ENCODE peak calls at places on chromosomes 4 and X, in eight cellular contexts. X is CD8-positive, alpha-beta memory T cell; D is neuronal stem cell; V is OCI-LY7; B is heart left ventricle; S is transverse colon; W is pancreas; C is GM23338. Y is an unnamed sample.

GRCh38 chr4:172850838-172851237 is 317.8 kb upstream of the GALNT7 start:
- DNase-seq in X (no peak), D (no peak), V (no peak), B (no peak), S (no peak), W (no peak), C (no peak), Y (no peak)

GRCh38 chrX:150856101-150856500 is 42.4 kb downstream of the CD99L2 start:
- DNase-seq in X (no peak), D (no peak), V (no peak), B (no peak), S (no peak), W (no peak), C (no peak), Y (no peak)

GRCh38 chr4:109850601-109851000 is 2.7 kb downstream of the LRIT3 start:
- DNase-seq in X (no peak), D (no peak), V (no peak), B (no peak), S (no peak), W (no peak), C (no peak), Y (peak; percentile 37)

GRCh38 chrX:115562492-115562872 is 1.5 kb downstream of the PLS3 start:
- DNase-seq in X (no peak), D (peak; percentile 3), V (no peak), B (no peak), S (no peak), W (no peak), C (peak; percentile 47), Y (no peak)

GRCh38 chr4:152052431-152053057 is 291.7 kb upstream of the GATB start:
- DNase-seq in X (no peak), D (no peak), V (no peak), B (no peak), S (no peak), W (no peak), C (no peak), Y (no peak)

GRCh38 chr4:40562208-40562607 is 67.5 kb downstream of the RBM47 start:
- DNase-seq in X (no peak), D (no peak), V (peak; percentile 49), B (no peak), S (no peak), W (no peak), C (no peak), Y (no peak)

GRCh38 chr4:136861081-136861480 is 671.2 kb downstream of the PCDH18 start:
- DNase-seq in X (no peak), D (no peak), V (no peak), B (no peak), S (no peak), W (no peak), C (peak; percentile 1), Y (no peak)

GRCh38 chrX:18542897-18543296 is 117.5 kb downstream of the CDKL5 start:
- DNase-seq in X (no peak), D (no peak), V (no peak), B (no peak), S (no peak), W (no peak), C (no peak), Y (no peak)

GRCh38 chr4:8377103-8378075 is 63.1 kb downstream of the ACOX3 start:
- DNase-seq in X (no peak), D (no peak), V (no peak), B (no peak), S (no peak), W (no peak), C (no peak), Y (no peak)

GRCh38 chrX:109840585-109840984 is 107.5 kb upstream of the ACSL4 start:
- DNase-seq in X (no peak), D (no peak), V (no peak), B (peak; percentile 30), S (peak; percentile 18), W (no peak), C (no peak), Y (no peak)

GRCh38 chr4:6383019-6383404 is 89.4 kb downstream of the PPP2R2C start:
- DNase-seq in X (no peak), D (no peak), V (no peak), B (peak; percentile 23), S (no peak), W (peak; percentile 9), C (no peak), Y (no peak)

GRCh38 chrX:31127716-31128115 is 55.9 kb upstream of the FTHL17 start:
- DNase-seq in X (no peak), D (no peak), V (no peak), B (no peak), S (no peak), W (no peak), C (no peak), Y (no peak)

GRCh38 chrX:31124536-31124935 is 52.7 kb upstream of the FTHL17 start:
- DNase-seq in X (no peak), D (no peak), V (no peak), B (no peak), S (no peak), W (no peak), C (no peak), Y (no peak)

GRCh38 chrX:31128849-31129248 is 57.0 kb upstream of the FTHL17 start:
- DNase-seq in X (no peak), D (no peak), V (no peak), B (no peak), S (no peak), W (no peak), C (no peak), Y (no peak)

GRCh38 chrX:31126205-31126604 is 54.4 kb upstream of the FTHL17 start:
- DNase-seq in X (no peak), D (no peak), V (no peak), B (no peak), S (no peak), W (no peak), C (peak; percentile 1), Y (no peak)

GRCh38 chrX:31123335-31123734 is 51.5 kb upstream of the FTHL17 start:
- DNase-seq in X (no peak), D (no peak), V (no peak), B (no peak), S (no peak), W (no peak), C (no peak), Y (no peak)
- H3K4me1 ChIP-seq in X (no peaks in the 10 kb centered on the region), D (no peaks in the 10 kb centered on the region), V (no peaks in the 10 kb centered on the region), B (peaks cover 23% of the 10 kb centered on the region), S (no peaks in the 10 kb centered on the region), W (no peaks in the 10 kb centered on the region), C (no peaks in the 10 kb centered on the region), Y (no peaks in the 10 kb centered on the region)

DNA sequence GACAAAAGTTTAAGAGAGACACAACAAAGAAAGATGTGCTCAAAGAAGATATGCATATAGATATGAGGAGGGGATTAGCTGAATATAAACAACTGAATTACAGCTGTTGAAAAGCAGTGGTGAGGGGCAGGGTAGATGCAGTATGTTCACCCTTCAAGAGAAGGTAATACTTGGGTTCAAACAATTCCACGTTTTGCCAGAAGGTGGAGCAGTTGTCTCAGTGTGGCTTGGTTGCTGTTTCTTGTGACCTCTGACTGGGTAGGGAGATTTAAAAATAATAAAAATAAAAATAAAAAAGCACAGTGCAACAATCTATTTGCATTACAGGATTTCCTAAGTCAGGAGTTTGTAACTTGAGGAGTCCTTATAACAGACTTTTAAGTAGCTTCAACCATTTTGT is 23.3 kb downstream of the PHOX2B start:
- DNase-seq in X (no peak), D (no peak), V (no peak), B (no peak), S (no peak), W (no peak), C (peak; percentile 47), Y (no peak)
- H3K4me1 ChIP-seq in X (no peaks in the 10 kb centered on the region), D (no peaks in the 10 kb centered on the region), V (no peaks in the 10 kb centered on the region), B (no peaks in the 10 kb centered on the region), S (no peaks in the 10 kb centered on the region), W (no peaks in the 10 kb centered on the region), C (no peaks in the 10 kb centered on the region), Y (no peaks in the 10 kb centered on the region)

DNA sequence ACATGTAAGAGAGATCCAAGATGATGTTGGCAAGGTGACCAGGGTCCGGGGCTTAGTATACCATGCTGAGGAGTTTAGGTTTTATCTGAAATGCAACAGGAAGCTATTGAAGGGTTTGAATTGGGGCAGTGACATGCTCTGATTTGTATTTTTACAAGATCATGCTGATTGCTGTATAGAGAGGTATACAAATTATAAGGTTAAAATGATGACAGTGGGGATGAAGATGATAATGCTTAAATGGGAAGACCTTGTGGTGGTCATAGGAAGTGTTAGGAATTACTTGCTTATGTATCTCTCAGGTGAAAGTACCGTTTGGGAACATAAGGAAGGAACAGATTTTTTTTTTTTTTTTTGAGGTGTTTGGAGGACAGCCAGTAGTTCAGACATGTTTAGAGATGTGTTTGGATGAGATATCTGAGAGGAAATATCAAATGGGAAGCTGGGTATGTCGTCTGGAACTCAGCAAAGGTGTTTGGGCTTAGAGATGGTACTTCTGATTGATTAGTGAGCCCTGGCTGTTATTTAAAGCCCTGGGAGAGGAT is 5.0 kb downstream of the BMP2K start:
- DNase-seq in X (no peak), D (no peak), V (no peak), B (no peak), S (no peak), W (no peak), C (no peak), Y (no peak)
- H3K4me1 ChIP-seq in X (peaks cover 23% of the 10 kb centered on the region), D (peaks cover 7% of the 10 kb centered on the region), V (peaks cover 54% of the 10 kb centered on the region), B (peaks cover 81% of the 10 kb centered on the region), S (peaks cover 3% of the 10 kb centered on the region), W (peaks cover 7% of the 10 kb centered on the region), C (peaks cover 42% of the 10 kb centered on the region), Y (no peaks in the 10 kb centered on the region)

DNA sequence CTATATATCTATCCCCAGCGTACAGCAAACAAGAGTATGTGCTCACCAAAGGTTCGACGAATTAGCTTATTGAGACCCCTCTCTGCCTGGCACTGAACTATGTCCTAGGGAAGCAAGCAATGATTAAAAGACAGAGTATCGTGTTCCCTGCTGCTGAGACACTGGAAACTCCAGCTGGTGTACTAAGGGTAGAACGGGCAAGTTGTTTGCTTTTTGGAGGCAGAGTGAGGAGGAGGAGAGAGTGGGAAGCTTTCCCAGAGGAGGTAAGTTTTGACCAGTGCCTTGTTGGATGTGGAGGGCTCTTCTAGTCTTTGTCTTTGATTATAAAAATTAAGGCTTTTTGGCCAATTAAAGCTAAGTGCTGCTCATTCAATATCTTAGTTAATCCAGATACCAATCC is 61.7 kb downstream of the PJA1 start:
- DNase-seq in X (no peak), D (no peak), V (no peak), B (no peak), S (no peak), W (no peak), C (no peak), Y (no peak)
- H3K4me1 ChIP-seq in X (no peaks in the 10 kb centered on the region), D (peaks cover 17% of the 10 kb centered on the region), V (no peaks in the 10 kb centered on the region), B (no peaks in the 10 kb centered on the region), S (no peaks in the 10 kb centered on the region), W (no peaks in the 10 kb centered on the region), C (no peaks in the 10 kb centered on the region), Y (no peaks in the 10 kb centered on the region)

GRCh38 chr4:180538384-180539052 is 1704.7 kb upstream of the TENM3 start:
- DNase-seq in X (no peak), D (no peak), V (no peak), B (no peak), S (no peak), W (no peak), C (peak; percentile 51), Y (no peak)
- H3K4me1 ChIP-seq in X (no peaks in the 10 kb centered on the region), D (peaks cover 9% of the 10 kb centered on the region), V (no peaks in the 10 kb centered on the region), B (no peaks in the 10 kb centered on the region), S (no peaks in the 10 kb centered on the region), W (no peaks in the 10 kb centered on the region), C (peaks cover 50% of the 10 kb centered on the region), Y (no peaks in the 10 kb centered on the region)

GRCh38 chr4:44194365-44194764 is 254.2 kb downstream of the KCTD8 start:
- DNase-seq in X (no peak), D (no peak), V (no peak), B (no peak), S (no peak), W (no peak), C (no peak), Y (no peak)

GRCh38 chr4:44196796-44197195 is 251.8 kb downstream of the KCTD8 start:
- DNase-seq in X (no peak), D (no peak), V (no peak), B (no peak), S (no peak), W (no peak), C (no peak), Y (no peak)
- H3K4me1 ChIP-seq in X (no peaks in the 10 kb centered on the region), D (no peaks in the 10 kb centered on the region), V (no peaks in the 10 kb centered on the region), B (no peaks in the 10 kb centered on the region), S (no peaks in the 10 kb centered on the region), W (no peaks in the 10 kb centered on the region), C (no peaks in the 10 kb centered on the region), Y (no peaks in the 10 kb centered on the region)